ENCODE peak calls at places on chromosomes 1 and 21, in seven cellular contexts. V is endodermal cell, Z is HCT116, R is cardiac muscle cell, H is tibial nerve, U is fibroblast of mammary gland, G is GM06990. P is an unnamed sample.
A peak's percentile ranks its signal among the peaks of the same experiment; 100 is the strongest.

GRCh38 chr1:91900538-91900937 is 14.6 kb upstream of the TGFBR3 start:
- DNase-seq in V (no peak), Z (no peak), R (no peak), H (peak; percentile 29), U (peak; percentile 96), G (no peak), P (no peak)

GRCh38 chr1:215710340-215710971 is 143.4 kb downstream of the KCTD3 start:
- DNase-seq in V (peak; percentile 79), Z (peak; percentile 68), R (peak; percentile 88), H (no peak), U (peak; percentile 78), G (no peak), P (peak; percentile 66)

GRCh38 chr21:43703068-43703880 is 15.7 kb upstream of the PDXK start:
- DNase-seq in V (peak; percentile 78), Z (no peak), R (peak; percentile 64), H (no peak), U (peak; percentile 79), G (no peak), P (no peak)

GRCh38 chr1:39895096-39895495 is 6.6 kb downstream of the MYCL start:
- DNase-seq in V (no peak), Z (no peak), R (peak; percentile 30), H (no peak), U (no peak), G (no peak), P (no peak)

GRCh38 chr1:165862448-165862847 is 35.0 kb downstream of the UCK2 start:
- DNase-seq in V (no peak), Z (no peak), R (no peak), H (no peak), U (no peak), G (no peak), P (peak; percentile 74)

GRCh38 chr1:7279753-7280150 is 491.3 kb upstream of the VAMP3 start:
- DNase-seq in V (no peak), Z (no peak), R (no peak), H (no peak), U (no peak), G (no peak), P (no peak)

GRCh38 chr1:180863158-180863775 is 49.4 kb upstream of the KIAA1614 start:
- DNase-seq in V (no peak), Z (peak; percentile 43), R (peak; percentile 49), H (peak; percentile 81), U (peak; percentile 61), G (peak; percentile 16), P (peak; percentile 32)

GRCh38 chr21:25733859-25734653 is 648 bp downstream of the ATP5PF start:
- DNase-seq in V (no peak), Z (no peak), R (peak; percentile 56), H (no peak), U (peak; percentile 48), G (no peak), P (no peak)

GRCh38 chr1:232622378-232622777 is 7.6 kb downstream of the SIPA1L2 start:
- DNase-seq in V (no peak), Z (peak; percentile 85), R (no peak), H (no peak), U (no peak), G (no peak), P (no peak)

GRCh38 chr1:91501527-91501859 is 842 bp downstream of the CDC7 start:
- DNase-seq in V (no peak), Z (no peak), R (no peak), H (no peak), U (no peak), G (no peak), P (no peak)

GRCh38 chr1:169618367-169618766 is 11.6 kb downstream of the SELP start:
- DNase-seq in V (no peak), Z (no peak), R (no peak), H (no peak), U (no peak), G (no peak), P (no peak)

GRCh38 chr21:34801519-34802132 is 132.8 kb downstream of the CLIC6 start:
- DNase-seq in V (peak; percentile 79), Z (no peak), R (no peak), H (no peak), U (peak; percentile 46), G (no peak), P (no peak)

GRCh38 chr1:108512239-108513071 is 47.4 kb upstream of the EEIG2 start:
- DNase-seq in V (no peak), Z (peak; percentile 15), R (peak; percentile 42), H (peak; percentile 27), U (peak; percentile 55), G (no peak), P (peak; percentile 48)

GRCh38 chr1:186958520-186958919 is 129.8 kb downstream of the PLA2G4A start:
- DNase-seq in V (no peak), Z (no peak), R (no peak), H (no peak), U (peak; percentile 63), G (no peak), P (no peak)

GRCh38 chr1:90993245-90993644 is 28.6 kb downstream of the ZNF644 start:
- DNase-seq in V (no peak), Z (no peak), R (no peak), H (no peak), U (no peak), G (no peak), P (no peak)

GRCh38 chr1:115837386-115837761 is 3.6 kb downstream of the NHLH2 start:
- DNase-seq in V (no peak), Z (no peak), R (no peak), H (no peak), U (no peak), G (no peak), P (no peak)
- H3K4me3 ChIP-seq in V (peak overlapping the region; percentile 84), Z (no peak overlapping the region), R (no peak overlapping the region), H (no peak overlapping the region), U (no peak overlapping the region), G (no peak overlapping the region), P (no peak overlapping the region)

DNA sequence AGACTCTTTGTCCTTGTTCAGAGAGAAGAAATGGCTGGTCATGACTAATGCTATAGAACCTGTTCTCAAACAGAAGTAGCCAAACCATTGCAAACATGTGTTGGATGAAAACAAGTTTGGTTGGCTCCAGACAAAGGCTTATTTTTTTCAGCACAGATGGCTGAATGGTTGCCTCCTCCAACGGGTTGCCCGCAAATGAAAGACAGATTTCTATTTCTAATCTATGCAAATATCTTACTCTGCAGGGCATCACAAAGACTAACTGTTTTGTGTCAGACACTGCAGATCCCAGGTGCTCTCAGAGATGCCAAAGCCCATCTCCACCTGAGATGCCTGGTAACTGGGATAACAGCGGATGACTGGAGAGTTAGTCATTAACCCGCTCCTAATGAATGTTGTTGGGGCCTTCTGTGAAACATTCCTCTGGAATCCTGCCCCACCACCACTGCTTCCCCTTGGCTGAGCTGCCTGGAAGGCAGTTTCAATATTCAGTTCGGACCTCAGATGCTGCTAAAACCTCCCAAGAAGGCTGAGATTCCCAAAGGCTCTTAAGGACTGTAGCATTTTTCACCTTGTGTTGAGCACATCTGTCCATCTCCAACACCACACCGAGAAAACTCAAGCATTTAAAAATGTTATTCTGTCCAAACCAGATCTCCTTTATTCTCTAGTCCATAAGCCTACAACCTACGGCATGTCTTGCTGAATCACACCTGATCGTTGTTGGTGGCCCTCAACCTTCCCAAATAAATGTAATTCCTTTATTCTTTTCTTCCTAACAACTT is 104.4 kb downstream of the PTPN14 start:
- DNase-seq in V (peak; percentile 94), Z (peak; percentile 93), R (no peak), H (no peak), U (peak; percentile 95), G (no peak), P (no peak)
- H3K4me3 ChIP-seq in V (peak overlapping the region; percentile 60), Z (peak overlapping the region; percentile 41), R (no peak overlapping the region), H (no peak overlapping the region), U (no peak overlapping the region), G (no peak overlapping the region), P (no peak overlapping the region)

GRCh38 chr1:21903638-21904474 is 33.3 kb downstream of the HSPG2 start:
- DNase-seq in V (no peak), Z (no peak), R (no peak), H (no peak), U (no peak), G (no peak), P (no peak)

GRCh38 chr1:21904475-21904724 is 32.7 kb downstream of the HSPG2 start:
- DNase-seq in V (no peak), Z (no peak), R (no peak), H (no peak), U (no peak), G (no peak), P (no peak)

GRCh38 chr1:21907079-21907418 is 30.1 kb downstream of the HSPG2 start:
- DNase-seq in V (no peak), Z (no peak), R (no peak), H (no peak), U (no peak), G (no peak), P (no peak)

GRCh38 chr1:21906173-21907078 is 30.7 kb downstream of the HSPG2 start:
- DNase-seq in V (no peak), Z (no peak), R (no peak), H (peak; percentile 82), U (peak; percentile 85), G (no peak), P (no peak)

DNA sequence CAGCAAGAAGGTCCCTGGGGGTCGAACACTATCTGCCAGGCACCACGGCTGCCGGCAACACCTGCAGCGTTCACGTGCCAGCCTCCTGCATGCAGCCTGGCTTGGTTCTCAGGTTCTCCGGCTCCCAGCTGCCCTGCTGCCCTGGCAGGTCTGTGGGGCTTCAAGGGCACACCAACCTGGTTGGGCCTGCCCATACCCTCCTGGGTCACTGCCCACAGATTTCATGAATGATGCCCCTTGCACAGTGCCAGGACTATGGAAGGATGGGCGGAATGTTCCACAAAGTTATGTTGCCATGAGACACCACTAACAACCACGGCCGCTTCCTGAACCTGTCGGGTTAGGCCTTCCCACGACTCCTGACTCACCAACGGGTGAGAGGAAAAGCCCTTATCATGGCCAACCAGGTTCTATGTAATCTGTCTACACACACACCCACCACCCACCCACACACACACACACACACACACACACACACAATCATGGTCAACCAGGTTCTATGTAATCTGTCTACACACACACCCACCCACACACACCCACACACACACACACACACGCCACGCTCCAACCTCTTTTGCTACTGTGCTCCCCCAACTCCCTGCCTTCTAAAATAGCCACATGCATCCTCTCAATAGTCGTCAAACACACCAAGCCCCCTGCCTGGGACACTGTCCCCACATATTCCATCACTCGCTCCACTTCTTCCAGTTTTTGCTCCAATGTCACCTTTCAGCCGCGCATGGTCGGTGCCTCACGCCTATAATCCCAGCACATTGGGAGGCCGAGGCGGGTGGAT is 32.2 kb downstream of the HSPG2 start:
- DNase-seq in V (no peak), Z (peak; percentile 18), R (no peak), H (no peak), U (peak; percentile 94), G (no peak), P (peak; percentile 12)
- H3K4me3 ChIP-seq in V (no peak overlapping the region), Z (no peak overlapping the region), R (no peak overlapping the region), H (no peak overlapping the region), U (no peak overlapping the region), G (no peak overlapping the region), P (no peak overlapping the region)

DNA sequence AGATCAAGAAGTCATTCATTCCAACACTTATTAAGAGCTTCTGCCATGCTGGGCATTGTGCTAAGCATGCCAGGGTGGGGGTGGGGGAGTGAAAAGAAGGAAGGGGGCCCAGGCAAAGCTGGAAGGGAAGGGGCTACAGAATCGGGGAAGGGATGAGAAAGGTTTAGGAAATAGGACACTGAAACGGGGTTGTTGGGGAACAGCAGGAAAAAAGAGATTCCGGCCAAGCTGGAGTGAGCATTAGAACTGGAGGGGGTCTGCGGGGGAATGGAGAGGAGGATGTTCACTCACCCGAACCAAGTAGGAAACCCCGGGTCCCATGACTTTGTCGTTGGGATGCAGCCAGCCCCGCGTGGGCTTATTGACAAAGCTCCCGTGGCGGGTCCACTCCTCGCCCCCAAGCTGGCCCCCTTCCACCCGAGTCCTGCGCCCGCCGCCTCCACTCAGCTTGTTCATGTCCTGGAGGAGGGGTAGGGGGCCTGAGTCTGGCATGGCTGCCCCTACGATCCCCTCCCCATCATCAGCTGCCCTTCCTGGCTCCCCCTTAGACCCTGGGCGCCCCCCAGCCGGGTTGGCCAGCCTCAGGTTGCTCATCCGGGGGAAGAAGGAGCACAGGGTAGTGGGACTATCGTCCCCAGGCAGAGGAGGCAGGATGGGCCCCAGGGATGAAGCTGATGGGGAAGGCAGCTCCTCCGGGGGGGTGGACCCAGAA is 650 bp downstream of the SHC1 start:
- DNase-seq in V (no peak), Z (no peak), R (no peak), H (no peak), U (no peak), G (no peak), P (no peak)
- H3K4me3 ChIP-seq in V (peak overlapping the region; percentile 91), Z (peak overlapping the region; percentile 40), R (peak overlapping the region; percentile 17), H (peak overlapping the region; percentile 36), U (peak overlapping the region; percentile 79), G (peak overlapping the region; percentile 39), P (no peak overlapping the region)